ENCODE peak calls at places on chromosomes 2 and 18, in five cellular contexts. C, W, A, B and J are unnamed samples.

GRCh38 chr2:231222318-231223000 is 24.0 kb downstream of the ARMC9 start:
- DNase-seq in C (no peak), A (no peak), W (no peak), B (no peak), J (no peak)

GRCh38 chr18:7367336-7367735 is 136.4 kb downstream of the LRRC30 start:
- DNase-seq in W (no peak), C (no peak), A (no peak), B (no peak), J (no peak)

GRCh38 chr18:2573408-2573807 is 2.1 kb downstream of the NDC80 start:
- DNase-seq in B (no peak), W (no peak), C (no peak), A (no peak), J (no peak)

GRCh38 chr2:201507725-201508124 is 56.2 kb downstream of the STRADB start:
- DNase-seq in W (no peak), A (no peak), C (no peak), B (no peak), J (no peak)

GRCh38 chr2:195338856-195339255 is 318.2 kb upstream of the SLC39A10 start:
- DNase-seq in C (no peak), A (no peak), W (no peak), B (no peak), J (no peak)

GRCh38 chr2:72561621-72562318 is 264.1 kb downstream of the EXOC6B start:
- DNase-seq in C (peak; percentile 43), A (peak; percentile 44), W (no peak), B (no peak), J (no peak)

GRCh38 chr2:68764781-68765385 is 30.3 kb downstream of the ARHGAP25 start:
- DNase-seq in C (no peak), A (no peak), B (no peak), W (no peak), J (no peak)

GRCh38 chr2:97706708-97707345 is 6.5 kb upstream of the ZAP70 start:
- DNase-seq in C (no peak), W (no peak), A (no peak), B (no peak), J (no peak)

GRCh38 chr2:170701011-170701410 is 14.1 kb upstream of the SP5 start:
- DNase-seq in C (no peak), W (no peak), A (no peak), B (no peak), J (no peak)

GRCh38 chr18:42644729-42645131 is 470.8 kb downstream of the RIT2 start:
- DNase-seq in W (no peak), C (no peak), A (peak; percentile 11), B (no peak), J (no peak)

GRCh38 chr2:157501026-157501425 is 57.1 kb upstream of the CYTIP start:
- DNase-seq in A (no peak), C (no peak), B (no peak), W (no peak), J (no peak)

GRCh38 chr2:226836548-226836885 is 663 bp downstream of the RHBDD1 start:
- DNase-seq in A (no peak), W (no peak), C (no peak), B (no peak), J (no peak)

GRCh38 chr18:10519366-10519765 is 6.5 kb upstream of the NAPG start:
- DNase-seq in C (no peak), A (no peak), W (no peak), B (no peak), J (no peak)

GRCh38 chr2:23384551-23385349 is at the start of gene KLHL29:
- DNase-seq in B (peak; percentile 94), A (peak; percentile 65), W (peak; percentile 90), C (peak; percentile 83), J (peak; percentile 89)

GRCh38 chr2:200168641-200169265 is 137.7 kb upstream of the SPATS2L start:
- DNase-seq in B (no peak), C (no peak), A (no peak), W (no peak), J (no peak)

GRCh38 chr2:156339110-156339847 is 6.8 kb upstream of the NR4A2 start:
- DNase-seq in A (no peak), C (peak; percentile 26), B (no peak), W (no peak), J (no peak)

GRCh38 chr2:120818441-120818920 is 82.8 kb downstream of the GLI2 start:
- DNase-seq in C (peak; percentile 55), A (no peak), W (peak; percentile 83), B (peak; percentile 84), J (no peak)

GRCh38 chr2:225457462-225457861 is 58.0 kb downstream of the NYAP2 start:
- DNase-seq in C (no peak), B (no peak), W (no peak), A (no peak), J (no peak)

GRCh38 chr2:133444411-133444934 is 123.8 kb downstream of the NCKAP5 start:
- DNase-seq in A (no peak), B (no peak), W (no peak), C (no peak), J (no peak)

GRCh38 chr18:68520406-68521075 is 194.4 kb downstream of the TMX3 start:
- DNase-seq in A (peak; percentile 67), W (no peak), C (no peak), B (no peak), J (no peak)

GRCh38 chr2:38077431-38077769 is 1.4 kb upstream of the CYP1B1 start:
- DNase-seq in C (no peak), A (no peak), B (no peak), W (no peak), J (no peak)

GRCh38 chr2:223642496-223642895 is 40.3 kb upstream of the SCG2 start:
- DNase-seq in W (no peak), C (peak; percentile 42), A (no peak), B (no peak), J (no peak)
- H3K36me3 ChIP-seq in W (no peaks in the 10 kb centered on the region), C (peaks cover 33% of the 10 kb centered on the region), A (no peaks in the 10 kb centered on the region), B (no peaks in the 10 kb centered on the region), J (no peaks in the 10 kb centered on the region)

DNA sequence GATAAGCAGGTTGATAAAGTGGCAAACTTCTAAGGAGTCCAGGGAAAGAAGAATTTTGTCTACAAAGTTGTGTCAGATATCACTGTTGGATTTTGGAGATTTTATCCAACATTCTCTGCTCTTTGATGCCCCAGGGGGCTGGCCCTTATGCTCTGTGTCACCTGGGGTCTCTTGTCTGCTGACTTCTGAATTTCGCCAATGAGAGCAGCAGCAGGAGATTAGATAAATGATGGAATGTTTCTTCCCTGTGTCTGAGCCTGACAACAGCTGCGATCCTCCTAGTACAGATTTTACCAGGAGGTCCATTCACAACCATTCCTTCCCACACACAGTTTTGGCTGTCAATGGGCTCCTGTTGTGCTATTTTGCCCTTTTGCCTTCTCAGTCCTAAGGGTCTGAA is 3.2 kb downstream of the TNP1 start:
- DNase-seq in B (no peak), A (no peak), W (no peak), C (no peak), J (no peak)
- H3K27ac ChIP-seq in B (no peak overlapping the region), A (no peak overlapping the region), W (no peak overlapping the region), C (no peak overlapping the region), J (no peak overlapping the region)

GRCh38 chr2:237624565-237624964 is 2.8 kb upstream of the LRRFIP1 start:
- DNase-seq in W (no peak), C (no peak), B (no peak), A (no peak), J (no peak)
- TF ChIP-seq CTCF in W (no peak), C (peak; percentile 13), B (no peak), A (no peak), J (no peak)

GRCh38 chr2:130349174-130349573 is 6.5 kb downstream of the IMP4 start:
- DNase-seq in B (no peak), C (no peak), W (no peak), A (no peak), J (no peak)
- H3K36me3 ChIP-seq in B (peaks cover 26% of the 10 kb centered on the region), C (peaks cover 39% of the 10 kb centered on the region), W (no peaks in the 10 kb centered on the region), A (peaks cover 20% of the 10 kb centered on the region), J (peaks cover 35% of the 10 kb centered on the region)

GRCh38 chr2:189057316-189057715 is 83.1 kb downstream of the COL3A1 start:
- DNase-seq in W (no peak), B (no peak), A (no peak), C (no peak), J (no peak)
- H3K27ac ChIP-seq in W (no peak overlapping the region), B (no peak overlapping the region), A (no peak overlapping the region), C (no peak overlapping the region), J (no peak overlapping the region)

DNA sequence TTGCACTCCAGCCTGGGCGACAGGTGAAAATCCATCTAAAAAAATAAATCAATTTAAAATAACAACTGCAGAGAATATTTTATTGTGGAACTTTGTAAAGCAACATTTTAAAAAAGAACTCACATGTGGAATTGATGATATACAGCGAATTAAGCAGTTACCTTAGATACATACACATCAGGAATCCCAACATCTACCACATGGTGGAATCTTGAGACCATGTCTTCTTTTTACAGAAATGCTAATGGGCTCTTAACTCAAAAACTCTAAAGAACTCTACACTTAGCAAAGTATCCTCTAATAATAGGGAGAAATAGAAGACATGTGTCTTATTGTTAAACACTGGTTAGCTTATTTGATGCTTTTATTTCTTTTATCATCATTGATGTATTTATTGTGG is 373.6 kb downstream of the CDH7 start:
- DNase-seq in B (no peak), C (peak; percentile 54), A (no peak), W (no peak), J (no peak)
- TF ChIP-seq CTCF in B (no peak), C (peak; percentile 52), A (peak; percentile 18), W (no peak), J (peak; percentile 5)

GRCh38 chr18:48705043-48705442 is 166.2 kb downstream of the CTIF start:
- DNase-seq in C (no peak), A (no peak), W (no peak), B (no peak), J (no peak)

GRCh38 chr18:48708807-48709206 is 170.0 kb downstream of the CTIF start:
- DNase-seq in B (no peak), W (no peak), C (no peak), A (no peak), J (no peak)

GRCh38 chr18:48707636-48708296 is 168.9 kb downstream of the CTIF start:
- DNase-seq in W (no peak), A (no peak), C (no peak), B (no peak), J (no peak)

GRCh38 chr18:48705531-48705930 is 166.7 kb downstream of the CTIF start:
- DNase-seq in C (no peak), B (no peak), W (no peak), A (no peak), J (no peak)

GRCh38 chr18:48706630-48707206 is 167.9 kb downstream of the CTIF start:
- DNase-seq in A (no peak), B (no peak), W (no peak), C (no peak), J (peak; percentile 44)
- H3K36me3 ChIP-seq in A (no peaks in the 10 kb centered on the region), B (no peaks in the 10 kb centered on the region), W (no peaks in the 10 kb centered on the region), C (no peaks in the 10 kb centered on the region), J (peaks cover 8% of the 10 kb centered on the region)

GRCh38 chr2:8389373-8390108 is 292.3 kb upstream of the ID2 start:
- DNase-seq in W (no peak), A (no peak), C (peak; percentile 95), B (no peak), J (no peak)
- H3K27ac ChIP-seq in W (no peak overlapping the region), A (no peak overlapping the region), C (peak overlapping the region; percentile 95), B (no peak overlapping the region), J (no peak overlapping the region)